ENCODE peak calls at places on chromosomes 13 and 19, in eight cellular contexts. L, I, B, Y, K, Q, V and R are unnamed samples.
A peak's percentile ranks its signal among the peaks of the same experiment; 100 is the strongest.

GRCh38 chr13:36918246-36919060 is 1.6 kb downstream of the SMAD9 start:
- DNase-seq in L (no peak), I (no peak), B (no peak), Y (peak; percentile 39), K (no peak), Q (no peak), V (peak; percentile 6), R (no peak)

GRCh38 chr13:37788346-37788745 is 81.2 kb downstream of the TRPC4 start:
- DNase-seq in L (no peak), I (no peak), B (no peak), Y (no peak), K (no peak), Q (no peak), V (no peak), R (no peak)

GRCh38 chr19:40716031-40716654 is 543 bp downstream of the COQ8B start:
- DNase-seq in L (peak; percentile 12), I (peak; percentile 35), B (peak; percentile 40), Y (peak; percentile 98), K (no peak), Q (no peak), V (peak; percentile 94), R (no peak)

GRCh38 chr13:88651531-88651930 is 980.4 kb downstream of the SLITRK5 start:
- DNase-seq in L (no peak), I (no peak), B (no peak), Y (no peak), K (no peak), Q (no peak), V (no peak), R (no peak)

GRCh38 chr19:6794817-6795431 is 22.4 kb downstream of the VAV1 start:
- DNase-seq in L (no peak), I (no peak), B (no peak), Y (no peak), K (no peak), Q (no peak), V (no peak), R (no peak)

GRCh38 chr13:114065926-114066774 is 66.3 kb downstream of the RASA3 start:
- DNase-seq in L (no peak), I (no peak), B (no peak), Y (no peak), K (no peak), Q (peak; percentile 76), V (no peak), R (no peak)

GRCh38 chr19:8093740-8094139 is 41.2 kb downstream of the CCL25 start:
- DNase-seq in L (no peak), I (no peak), B (no peak), Y (no peak), K (no peak), Q (no peak), V (no peak), R (no peak)

GRCh38 chr13:27283906-27284523 is 13.4 kb downstream of the RASL11A start:
- DNase-seq in L (no peak), I (no peak), B (no peak), Y (peak; percentile 7), K (no peak), Q (no peak), V (no peak), R (no peak)

GRCh38 chr19:16035601-16036297 is 40.5 kb upstream of the TPM4 start:
- DNase-seq in L (no peak), I (no peak), B (no peak), Y (no peak), K (no peak), Q (peak; percentile 67), V (no peak), R (no peak)

GRCh38 chr13:67183151-67183550 is 47.0 kb downstream of the PCDH9 start:
- DNase-seq in L (no peak), I (no peak), B (no peak), Y (no peak), K (no peak), Q (no peak), V (no peak), R (no peak)

GRCh38 chr13:73090116-73090811 is 31.5 kb downstream of the KLF5 start:
- DNase-seq in L (no peak), I (no peak), B (no peak), Y (peak; percentile 88), K (no peak), Q (no peak), V (peak; percentile 78), R (no peak)

GRCh38 chr19:50882188-50882587 is 8.9 kb downstream of the KLK2 start:
- DNase-seq in L (no peak), I (no peak), B (no peak), Y (no peak), K (no peak), Q (no peak), V (no peak), R (no peak)

GRCh38 chr13:113853518-113854237 is 10.2 kb downstream of the GAS6 start:
- DNase-seq in L (no peak), I (no peak), B (no peak), Y (no peak), K (no peak), Q (peak; percentile 75), V (no peak), R (no peak)

GRCh38 chr19:50549059-50549926 is 18.9 kb downstream of the LRRC4B start:
- DNase-seq in L (no peak), I (no peak), B (no peak), Y (no peak), K (no peak), Q (no peak), V (no peak), R (no peak)

GRCh38 chr19:8445488-8446001 is 770 bp downstream of the HNRNPM start:
- DNase-seq in L (no peak), I (peak; percentile 39), B (peak; percentile 5), Y (no peak), K (peak; percentile 60), Q (peak; percentile 88), V (no peak), R (no peak)

GRCh38 chr19:38733493-38734175 is 10.6 kb downstream of the CAPN12 start:
- DNase-seq in L (no peak), I (no peak), B (no peak), Y (no peak), K (no peak), Q (peak; percentile 77), V (no peak), R (no peak)

GRCh38 chr19:2537544-2537943 is 61.6 kb downstream of the GADD45B start:
- DNase-seq in L (no peak), I (no peak), B (no peak), Y (no peak), K (no peak), Q (no peak), V (no peak), R (no peak)

GRCh38 chr13:25662516-25662915 is 290.7 kb downstream of the ATP8A2 start:
- DNase-seq in L (no peak), I (no peak), B (no peak), Y (no peak), K (no peak), Q (no peak), V (no peak), R (no peak)

GRCh38 chr19:42279902-42280760 is 11.1 kb downstream of the CIC start:
- DNase-seq in L (peak; percentile 69), I (peak; percentile 82), B (peak; percentile 74), Y (peak; percentile 68), K (peak; percentile 80), Q (peak; percentile 98), V (peak; percentile 82), R (peak; percentile 96)

GRCh38 chr19:16445238-16446107 is 26.3 kb downstream of the EPS15L1 start:
- DNase-seq in L (no peak), I (no peak), B (no peak), Y (peak; percentile 64), K (no peak), Q (no peak), V (no peak), R (no peak)

GRCh38 chr13:76884167-76884566 is 2.0 kb downstream of the KCTD12 start:
- DNase-seq in L (no peak), I (no peak), B (no peak), Y (no peak), K (peak; percentile 15), Q (peak; percentile 73), V (peak; percentile 29), R (no peak)

GRCh38 chr13:31803327-31803726 is 64.0 kb downstream of the RXFP2 start:
- DNase-seq in L (no peak), I (no peak), B (no peak), Y (no peak), K (no peak), Q (no peak), V (no peak), R (no peak)

GRCh38 chr19:55913643-55914268 is 18.4 kb downstream of the NLRP13 start:
- DNase-seq in L (no peak), I (no peak), B (no peak), Y (no peak), K (no peak), Q (no peak), V (no peak), R (no peak)